ENCODE peak calls at places on chromosome 17, in four cellular contexts. One of them, this sample, is unnamed.

GRCh38 chr17:14153374-14153773 is 83.3 kb downstream of the CDRT15 start:
- ATAC-seq in heart right ventricle: peak
- ATAC-seq in left cardiac atrium: no peak
- ATAC-seq in CD4-positive, alpha-beta T cell: no peak
- ATAC-seq in this sample: no peak

GRCh38 chr17:64728041-64728695 is 66.1 kb upstream of the SMURF2 start:
- ATAC-seq in CD4-positive, alpha-beta T cell: no peak
- ATAC-seq in heart right ventricle: no peak
- ATAC-seq in left cardiac atrium: no peak
- ATAC-seq in this sample: no peak

GRCh38 chr17:21573961-21574610 is 118.2 kb upstream of the KCNJ18 start:
- ATAC-seq in left cardiac atrium: peak
- ATAC-seq in heart right ventricle: peak
- ATAC-seq in CD4-positive, alpha-beta T cell: peak
- ATAC-seq in this sample: peak

GRCh38 chr17:30379303-30380105 is 777 bp downstream of the CPD start:
- ATAC-seq in CD4-positive, alpha-beta T cell: no peak
- ATAC-seq in left cardiac atrium: peak
- ATAC-seq in heart right ventricle: no peak
- ATAC-seq in this sample: peak

GRCh38 chr17:50146927-50147640 is 3.4 kb downstream of the PPP1R9B start:
- ATAC-seq in heart right ventricle: peak
- ATAC-seq in left cardiac atrium: peak
- ATAC-seq in CD4-positive, alpha-beta T cell: no peak
- ATAC-seq in this sample: no peak

GRCh38 chr17:57486978-57487377 is 230.7 kb downstream of the MSI2 start:
- ATAC-seq in left cardiac atrium: peak
- ATAC-seq in CD4-positive, alpha-beta T cell: no peak
- ATAC-seq in heart right ventricle: peak
- ATAC-seq in this sample: no peak

GRCh38 chr17:77470330-77470786 is 329.6 kb downstream of the SEC14L1 start:
- ATAC-seq in heart right ventricle: no peak
- ATAC-seq in CD4-positive, alpha-beta T cell: no peak
- ATAC-seq in left cardiac atrium: no peak
- ATAC-seq in this sample: no peak

GRCh38 chr17:74712756-74713155 is at the start of gene CD300LF:
- ATAC-seq in CD4-positive, alpha-beta T cell: no peak
- ATAC-seq in heart right ventricle: peak
- ATAC-seq in left cardiac atrium: peak
- ATAC-seq in this sample: no peak

GRCh38 chr17:67044940-67045339 is 586 bp downstream of the CACNG1 start:
- ATAC-seq in left cardiac atrium: no peak
- ATAC-seq in CD4-positive, alpha-beta T cell: no peak
- ATAC-seq in heart right ventricle: peak
- ATAC-seq in this sample: no peak

GRCh38 chr17:36198831-36199465 is 2.4 kb upstream of the CCL3L1 start:
- ATAC-seq in CD4-positive, alpha-beta T cell: no peak
- ATAC-seq in left cardiac atrium: peak
- ATAC-seq in heart right ventricle: no peak
- ATAC-seq in this sample: no peak

GRCh38 chr17:883586-883962 is 96.0 kb downstream of the NXN start:
- ATAC-seq in CD4-positive, alpha-beta T cell: no peak
- ATAC-seq in left cardiac atrium: no peak
- ATAC-seq in heart right ventricle: no peak
- ATAC-seq in this sample: no peak

GRCh38 chr17:32382526-32383223 is 32.7 kb downstream of the ZNF207 start:
- ATAC-seq in CD4-positive, alpha-beta T cell: no peak
- ATAC-seq in left cardiac atrium: no peak
- ATAC-seq in heart right ventricle: no peak
- ATAC-seq in this sample: no peak

GRCh38 chr17:14201087-14201486 is 35.6 kb downstream of the CDRT15 start:
- ATAC-seq in heart right ventricle: no peak
- ATAC-seq in left cardiac atrium: no peak
- ATAC-seq in CD4-positive, alpha-beta T cell: peak
- ATAC-seq in this sample: no peak

GRCh38 chr17:2214047-2214717 is 89.4 kb downstream of the SMG6 start:
- ATAC-seq in heart right ventricle: peak
- ATAC-seq in left cardiac atrium: peak
- ATAC-seq in CD4-positive, alpha-beta T cell: no peak
- ATAC-seq in this sample: peak

GRCh38 chr17:75610103-75610984 is 22.7 kb downstream of the MYO15B start:
- ATAC-seq in heart right ventricle: peak
- ATAC-seq in left cardiac atrium: no peak
- ATAC-seq in CD4-positive, alpha-beta T cell: no peak
- ATAC-seq in this sample: no peak

GRCh38 chr17:35821308-35821707 is 12.0 kb downstream of the TAF15 start:
- ATAC-seq in CD4-positive, alpha-beta T cell: no peak
- ATAC-seq in left cardiac atrium: no peak
- ATAC-seq in heart right ventricle: no peak
- ATAC-seq in this sample: no peak

GRCh38 chr17:39953471-39953888 is 9.3 kb upstream of the GSDMA start:
- ATAC-seq in CD4-positive, alpha-beta T cell: no peak
- ATAC-seq in heart right ventricle: no peak
- ATAC-seq in left cardiac atrium: no peak
- ATAC-seq in this sample: no peak

GRCh38 chr17:42904110-42904469 is 3.5 kb downstream of the G6PC1 start:
- ATAC-seq in left cardiac atrium: no peak
- ATAC-seq in heart right ventricle: no peak
- ATAC-seq in CD4-positive, alpha-beta T cell: no peak
- ATAC-seq in this sample: no peak

GRCh38 chr17:56909742-56910508 is 3.9 kb downstream of the TRIM25 start:
- ATAC-seq in left cardiac atrium: no peak
- ATAC-seq in heart right ventricle: peak
- ATAC-seq in CD4-positive, alpha-beta T cell: no peak
- ATAC-seq in this sample: no peak

GRCh38 chr17:73210002-73210678 is 17.3 kb downstream of the COG1 start:
- ATAC-seq in CD4-positive, alpha-beta T cell: peak
- ATAC-seq in left cardiac atrium: no peak
- ATAC-seq in heart right ventricle: no peak
- ATAC-seq in this sample: peak

GRCh38 chr17:65562206-65562531 is 721 bp upstream of the AXIN2 start:
- ATAC-seq in CD4-positive, alpha-beta T cell: no peak
- ATAC-seq in left cardiac atrium: no peak
- ATAC-seq in heart right ventricle: no peak
- ATAC-seq in this sample: no peak

GRCh38 chr17:57112994-57113393 is 27.9 kb downstream of the AKAP1 start:
- ATAC-seq in left cardiac atrium: no peak
- ATAC-seq in heart right ventricle: no peak
- ATAC-seq in CD4-positive, alpha-beta T cell: no peak
- ATAC-seq in this sample: no peak

GRCh38 chr17:82301916-82302497 is 15.4 kb downstream of the CD7 start:
- ATAC-seq in left cardiac atrium: no peak
- ATAC-seq in heart right ventricle: no peak
- ATAC-seq in CD4-positive, alpha-beta T cell: no peak
- ATAC-seq in this sample: no peak